ENCODE peak calls at places on chromosome X, in nine cellular contexts. One of them, this sample, is unnamed.

GRCh38 chrX:16579517-16579916 is 70.4 kb upstream of the S100G start:
- DNase-seq in CD8-positive, alpha-beta memory T cell: no peak
- DNase-seq in T-helper 22 cell: no peak
- DNase-seq in epithelial cell of esophagus: no peak
- DNase-seq in hepatocyte: no peak
- DNase-seq in ELF-1: no peak
- DNase-seq in fibroblast of pulmonary artery: no peak
- DNase-seq in fibroblast of the aortic adventitia: no peak
- DNase-seq in iris pigment epithelial cell: no peak
- DNase-seq in this sample: no peak

GRCh38 chrX:11395859-11396258 is 102.6 kb downstream of the AMELX start:
- DNase-seq in ELF-1: no peak
- DNase-seq in CD8-positive, alpha-beta memory T cell: no peak
- DNase-seq in T-helper 22 cell: no peak
- DNase-seq in hepatocyte: no peak
- DNase-seq in epithelial cell of esophagus: no peak
- DNase-seq in fibroblast of the aortic adventitia: peak
- DNase-seq in fibroblast of pulmonary artery: no peak
- DNase-seq in iris pigment epithelial cell: peak
- DNase-seq in this sample: no peak

GRCh38 chrX:147848009-147848408 is 63.7 kb upstream of the FMR1 start:
- DNase-seq in fibroblast of pulmonary artery: no peak
- DNase-seq in epithelial cell of esophagus: no peak
- DNase-seq in fibroblast of the aortic adventitia: no peak
- DNase-seq in iris pigment epithelial cell: no peak
- DNase-seq in ELF-1: peak
- DNase-seq in T-helper 22 cell: no peak
- DNase-seq in CD8-positive, alpha-beta memory T cell: no peak
- DNase-seq in hepatocyte: peak
- DNase-seq in this sample: no peak

GRCh38 chrX:25025615-25026014 is 9.8 kb upstream of the ARX start:
- DNase-seq in iris pigment epithelial cell: no peak
- DNase-seq in T-helper 22 cell: no peak
- DNase-seq in CD8-positive, alpha-beta memory T cell: no peak
- DNase-seq in ELF-1: no peak
- DNase-seq in fibroblast of pulmonary artery: no peak
- DNase-seq in epithelial cell of esophagus: peak
- DNase-seq in fibroblast of the aortic adventitia: no peak
- DNase-seq in hepatocyte: no peak
- DNase-seq in this sample: no peak

GRCh38 chrX:119502727-119503483 is 34.7 kb downstream of the SLC25A5 start:
- DNase-seq in iris pigment epithelial cell: peak
- DNase-seq in epithelial cell of esophagus: peak
- DNase-seq in CD8-positive, alpha-beta memory T cell: no peak
- DNase-seq in fibroblast of the aortic adventitia: peak
- DNase-seq in ELF-1: no peak
- DNase-seq in hepatocyte: peak
- DNase-seq in T-helper 22 cell: no peak
- DNase-seq in fibroblast of pulmonary artery: peak
- DNase-seq in this sample: peak

GRCh38 chrX:69107231-69107739 is 58.0 kb downstream of the PJA1 start:
- DNase-seq in CD8-positive, alpha-beta memory T cell: no peak
- DNase-seq in hepatocyte: peak
- DNase-seq in T-helper 22 cell: no peak
- DNase-seq in fibroblast of the aortic adventitia: peak
- DNase-seq in fibroblast of pulmonary artery: no peak
- DNase-seq in ELF-1: peak
- DNase-seq in iris pigment epithelial cell: no peak
- DNase-seq in epithelial cell of esophagus: no peak
- DNase-seq in this sample: no peak

GRCh38 chrX:122203399-122203798 is 980.7 kb upstream of the GRIA3 start:
- DNase-seq in CD8-positive, alpha-beta memory T cell: no peak
- DNase-seq in hepatocyte: no peak
- DNase-seq in fibroblast of the aortic adventitia: no peak
- DNase-seq in fibroblast of pulmonary artery: no peak
- DNase-seq in iris pigment epithelial cell: no peak
- DNase-seq in ELF-1: peak
- DNase-seq in T-helper 22 cell: no peak
- DNase-seq in epithelial cell of esophagus: no peak
- DNase-seq in this sample: no peak

GRCh38 chrX:39688219-39688575 is 409.6 kb downstream of the BCOR start:
- DNase-seq in iris pigment epithelial cell: no peak
- DNase-seq in fibroblast of pulmonary artery: no peak
- DNase-seq in hepatocyte: no peak
- DNase-seq in epithelial cell of esophagus: no peak
- DNase-seq in fibroblast of the aortic adventitia: no peak
- DNase-seq in ELF-1: no peak
- DNase-seq in CD8-positive, alpha-beta memory T cell: no peak
- DNase-seq in T-helper 22 cell: no peak
- DNase-seq in this sample: no peak

GRCh38 chrX:154779261-154779660 is 16.6 kb downstream of the DKC1 start:
- DNase-seq in hepatocyte: no peak
- DNase-seq in iris pigment epithelial cell: peak
- DNase-seq in ELF-1: no peak
- DNase-seq in epithelial cell of esophagus: peak
- DNase-seq in fibroblast of pulmonary artery: peak
- DNase-seq in fibroblast of the aortic adventitia: peak
- DNase-seq in CD8-positive, alpha-beta memory T cell: no peak
- DNase-seq in T-helper 22 cell: no peak
- DNase-seq in this sample: no peak

GRCh38 chrX:47628980-47629379 is 750 bp downstream of the CFP start:
- DNase-seq in CD8-positive, alpha-beta memory T cell: no peak
- DNase-seq in fibroblast of the aortic adventitia: no peak
- DNase-seq in fibroblast of pulmonary artery: no peak
- DNase-seq in T-helper 22 cell: no peak
- DNase-seq in hepatocyte: no peak
- DNase-seq in epithelial cell of esophagus: peak
- DNase-seq in ELF-1: peak
- DNase-seq in iris pigment epithelial cell: no peak
- DNase-seq in this sample: no peak

GRCh38 chrX:12159799-12160198 is 21.5 kb downstream of the FRMPD4 start:
- DNase-seq in CD8-positive, alpha-beta memory T cell: no peak
- DNase-seq in hepatocyte: no peak
- DNase-seq in epithelial cell of esophagus: no peak
- DNase-seq in T-helper 22 cell: no peak
- DNase-seq in fibroblast of the aortic adventitia: no peak
- DNase-seq in iris pigment epithelial cell: no peak
- DNase-seq in ELF-1: no peak
- DNase-seq in fibroblast of pulmonary artery: no peak
- DNase-seq in this sample: no peak

GRCh38 chrX:129785160-129785947 is 5.6 kb downstream of the SASH3 start:
- DNase-seq in fibroblast of the aortic adventitia: no peak
- DNase-seq in T-helper 22 cell: no peak
- DNase-seq in epithelial cell of esophagus: no peak
- DNase-seq in CD8-positive, alpha-beta memory T cell: no peak
- DNase-seq in ELF-1: no peak
- DNase-seq in hepatocyte: no peak
- DNase-seq in fibroblast of pulmonary artery: no peak
- DNase-seq in iris pigment epithelial cell: no peak
- DNase-seq in this sample: no peak

GRCh38 chrX:137568741-137569469 is 3.0 kb downstream of the ZIC3 start:
- DNase-seq in fibroblast of the aortic adventitia: no peak
- DNase-seq in T-helper 22 cell: no peak
- DNase-seq in iris pigment epithelial cell: no peak
- DNase-seq in hepatocyte: no peak
- DNase-seq in fibroblast of pulmonary artery: no peak
- DNase-seq in epithelial cell of esophagus: no peak
- DNase-seq in CD8-positive, alpha-beta memory T cell: no peak
- DNase-seq in ELF-1: peak
- DNase-seq in this sample: no peak

GRCh38 chrX:53918697-53919096 is 125.6 kb downstream of the PHF8 start:
- DNase-seq in iris pigment epithelial cell: peak
- DNase-seq in CD8-positive, alpha-beta memory T cell: no peak
- DNase-seq in ELF-1: peak
- DNase-seq in fibroblast of pulmonary artery: peak
- DNase-seq in T-helper 22 cell: no peak
- DNase-seq in hepatocyte: no peak
- DNase-seq in fibroblast of the aortic adventitia: peak
- DNase-seq in epithelial cell of esophagus: no peak
- DNase-seq in this sample: no peak

GRCh38 chrX:1874899-1875298 is 260.0 kb downstream of the ASMT start:
- DNase-seq in T-helper 22 cell: no peak
- DNase-seq in ELF-1: no peak
- DNase-seq in hepatocyte: no peak
- DNase-seq in epithelial cell of esophagus: no peak
- DNase-seq in CD8-positive, alpha-beta memory T cell: no peak
- DNase-seq in fibroblast of the aortic adventitia: no peak
- DNase-seq in fibroblast of pulmonary artery: no peak
- DNase-seq in iris pigment epithelial cell: no peak
- DNase-seq in this sample: no peak

GRCh38 chrX:120251471-120252011 is 929 bp downstream of the ZBTB33 start:
- DNase-seq in T-helper 22 cell: no peak
- DNase-seq in fibroblast of the aortic adventitia: peak
- DNase-seq in epithelial cell of esophagus: peak
- DNase-seq in ELF-1: peak
- DNase-seq in CD8-positive, alpha-beta memory T cell: peak
- DNase-seq in iris pigment epithelial cell: peak
- DNase-seq in fibroblast of pulmonary artery: peak
- DNase-seq in hepatocyte: peak
- DNase-seq in this sample: peak

GRCh38 chrX:9467181-9467580 is 2.3 kb downstream of the TBL1X start:
- DNase-seq in ELF-1: peak
- DNase-seq in T-helper 22 cell: no peak
- DNase-seq in iris pigment epithelial cell: no peak
- DNase-seq in epithelial cell of esophagus: no peak
- DNase-seq in fibroblast of pulmonary artery: no peak
- DNase-seq in fibroblast of the aortic adventitia: no peak
- DNase-seq in CD8-positive, alpha-beta memory T cell: no peak
- DNase-seq in hepatocyte: no peak
- DNase-seq in this sample: no peak

GRCh38 chrX:56943264-56943663 is 52.1 kb downstream of the SPIN3 start:
- DNase-seq in fibroblast of the aortic adventitia: no peak
- DNase-seq in CD8-positive, alpha-beta memory T cell: no peak
- DNase-seq in T-helper 22 cell: no peak
- DNase-seq in ELF-1: no peak
- DNase-seq in hepatocyte: no peak
- DNase-seq in fibroblast of pulmonary artery: no peak
- DNase-seq in epithelial cell of esophagus: no peak
- DNase-seq in iris pigment epithelial cell: no peak
- DNase-seq in this sample: no peak

GRCh38 chrX:37315511-37316248 is 33.5 kb upstream of the PRRG1 start:
- DNase-seq in T-helper 22 cell: no peak
- DNase-seq in fibroblast of pulmonary artery: no peak
- DNase-seq in fibroblast of the aortic adventitia: no peak
- DNase-seq in CD8-positive, alpha-beta memory T cell: no peak
- DNase-seq in hepatocyte: no peak
- DNase-seq in epithelial cell of esophagus: no peak
- DNase-seq in iris pigment epithelial cell: no peak
- DNase-seq in ELF-1: no peak
- DNase-seq in this sample: no peak

GRCh38 chrX:152886716-152887115 is 11.2 kb upstream of the ZNF185 start:
- DNase-seq in iris pigment epithelial cell: no peak
- DNase-seq in T-helper 22 cell: no peak
- DNase-seq in fibroblast of pulmonary artery: no peak
- DNase-seq in epithelial cell of esophagus: no peak
- DNase-seq in fibroblast of the aortic adventitia: no peak
- DNase-seq in ELF-1: no peak
- DNase-seq in hepatocyte: no peak
- DNase-seq in CD8-positive, alpha-beta memory T cell: no peak
- DNase-seq in this sample: no peak

GRCh38 chrX:102899940-102900916 is 36.8 kb upstream of the RAB40AL start:
- DNase-seq in CD8-positive, alpha-beta memory T cell: peak
- DNase-seq in iris pigment epithelial cell: peak
- DNase-seq in T-helper 22 cell: peak
- DNase-seq in fibroblast of pulmonary artery: peak
- DNase-seq in ELF-1: peak
- DNase-seq in epithelial cell of esophagus: peak
- DNase-seq in hepatocyte: peak
- DNase-seq in fibroblast of the aortic adventitia: peak
- DNase-seq in this sample: peak

GRCh38 chrX:147602297-147602696 is 309.4 kb upstream of the FMR1 start:
- DNase-seq in T-helper 22 cell: no peak
- DNase-seq in CD8-positive, alpha-beta memory T cell: no peak
- DNase-seq in ELF-1: peak
- DNase-seq in iris pigment epithelial cell: no peak
- DNase-seq in epithelial cell of esophagus: peak
- DNase-seq in fibroblast of the aortic adventitia: no peak
- DNase-seq in fibroblast of pulmonary artery: no peak
- DNase-seq in hepatocyte: peak
- DNase-seq in this sample: no peak

GRCh38 chrX:155819966-155820491 is 61.1 kb upstream of the VAMP7 start:
- DNase-seq in hepatocyte: peak
- DNase-seq in ELF-1: peak
- DNase-seq in T-helper 22 cell: no peak
- DNase-seq in CD8-positive, alpha-beta memory T cell: peak
- DNase-seq in fibroblast of pulmonary artery: peak
- DNase-seq in iris pigment epithelial cell: peak
- DNase-seq in epithelial cell of esophagus: peak
- DNase-seq in fibroblast of the aortic adventitia: peak
- DNase-seq in this sample: peak

GRCh38 chrX:110087485-110088356 is 84.8 kb downstream of the TMEM164 start:
- DNase-seq in ELF-1: no peak
- DNase-seq in fibroblast of pulmonary artery: peak
- DNase-seq in T-helper 22 cell: no peak
- DNase-seq in iris pigment epithelial cell: peak
- DNase-seq in fibroblast of the aortic adventitia: peak
- DNase-seq in CD8-positive, alpha-beta memory T cell: no peak
- DNase-seq in epithelial cell of esophagus: peak
- DNase-seq in hepatocyte: peak
- DNase-seq in this sample: peak

GRCh38 chrX:13092455-13092941 is 48.1 kb upstream of the FAM9C start:
- DNase-seq in T-helper 22 cell: peak
- DNase-seq in epithelial cell of esophagus: no peak
- DNase-seq in hepatocyte: no peak
- DNase-seq in iris pigment epithelial cell: no peak
- DNase-seq in CD8-positive, alpha-beta memory T cell: peak
- DNase-seq in fibroblast of the aortic adventitia: no peak
- DNase-seq in fibroblast of pulmonary artery: no peak
- DNase-seq in ELF-1: no peak
- DNase-seq in this sample: no peak

GRCh38 chrX:103397707-103398106 is 21.4 kb downstream of the BEX3 start:
- DNase-seq in CD8-positive, alpha-beta memory T cell: no peak
- DNase-seq in ELF-1: no peak
- DNase-seq in iris pigment epithelial cell: no peak
- DNase-seq in fibroblast of the aortic adventitia: no peak
- DNase-seq in epithelial cell of esophagus: no peak
- DNase-seq in hepatocyte: no peak
- DNase-seq in T-helper 22 cell: no peak
- DNase-seq in fibroblast of pulmonary artery: no peak
- DNase-seq in this sample: no peak

GRCh38 chrX:40175416-40176255 is 77.9 kb upstream of the BCOR start:
- DNase-seq in iris pigment epithelial cell: peak
- DNase-seq in ELF-1: peak
- DNase-seq in fibroblast of the aortic adventitia: no peak
- DNase-seq in epithelial cell of esophagus: peak
- DNase-seq in T-helper 22 cell: peak
- DNase-seq in hepatocyte: peak
- DNase-seq in fibroblast of pulmonary artery: peak
- DNase-seq in CD8-positive, alpha-beta memory T cell: peak
- DNase-seq in this sample: no peak

GRCh38 chrX:43423876-43424275 is 232.2 kb upstream of the MAOA start:
- DNase-seq in fibroblast of the aortic adventitia: no peak
- DNase-seq in iris pigment epithelial cell: no peak
- DNase-seq in fibroblast of pulmonary artery: no peak
- DNase-seq in CD8-positive, alpha-beta memory T cell: no peak
- DNase-seq in epithelial cell of esophagus: peak
- DNase-seq in hepatocyte: peak
- DNase-seq in T-helper 22 cell: no peak
- DNase-seq in ELF-1: no peak
- DNase-seq in this sample: no peak

GRCh38 chrX:79195027-79195426 is 50.5 kb downstream of the GPR174 start:
- DNase-seq in CD8-positive, alpha-beta memory T cell: no peak
- DNase-seq in iris pigment epithelial cell: no peak
- DNase-seq in fibroblast of the aortic adventitia: no peak
- DNase-seq in epithelial cell of esophagus: no peak
- DNase-seq in T-helper 22 cell: no peak
- DNase-seq in ELF-1: no peak
- DNase-seq in hepatocyte: no peak
- DNase-seq in fibroblast of pulmonary artery: no peak
- DNase-seq in this sample: no peak

GRCh38 chrX:17792842-17793241 is 55.5 kb downstream of the SCML1 start:
- DNase-seq in iris pigment epithelial cell: no peak
- DNase-seq in fibroblast of the aortic adventitia: no peak
- DNase-seq in CD8-positive, alpha-beta memory T cell: no peak
- DNase-seq in ELF-1: no peak
- DNase-seq in fibroblast of pulmonary artery: no peak
- DNase-seq in hepatocyte: no peak
- DNase-seq in epithelial cell of esophagus: no peak
- DNase-seq in T-helper 22 cell: no peak
- DNase-seq in this sample: no peak

GRCh38 chrX:43562372-43562771 is 93.7 kb upstream of the MAOA start:
- DNase-seq in fibroblast of the aortic adventitia: no peak
- DNase-seq in epithelial cell of esophagus: no peak
- DNase-seq in hepatocyte: no peak
- DNase-seq in iris pigment epithelial cell: peak
- DNase-seq in ELF-1: no peak
- DNase-seq in fibroblast of pulmonary artery: no peak
- DNase-seq in CD8-positive, alpha-beta memory T cell: no peak
- DNase-seq in T-helper 22 cell: no peak
- DNase-seq in this sample: no peak

This sample was measured in RWPE1.